ENCODE peak calls at places on chromosomes 4 and X, in six cellular contexts. R is suprapubic skin; O is naive thymus-derived CD4-positive, alpha-beta T cell; E is PC-9; Q is kidney; V is AG09309. H is an unnamed sample.

GRCh38 chrX:6909396-6909795 is 238.1 kb upstream of the STS start:
- DNase-seq in R (no peak), O (no peak), E (no peak), Q (no peak), V (no peak), H (no peak)

GRCh38 chr4:69888336-69888735 is 28.4 kb upstream of the SULT1E1 start:
- DNase-seq in R (no peak), O (no peak), E (no peak), Q (no peak), V (no peak), H (no peak)

GRCh38 chrX:85992811-85993229 is 54.5 kb downstream of the CHM start:
- DNase-seq in R (no peak), O (no peak), E (peak), Q (no peak), V (no peak), H (no peak)

GRCh38 chr4:140789752-140790151 is 33.6 kb upstream of the TBC1D9 start:
- DNase-seq in R (no peak), O (no peak), E (no peak), Q (no peak), V (no peak), H (no peak)

GRCh38 chr4:5037553-5038551 is 13.4 kb upstream of the STK32B start:
- DNase-seq in R (no peak), O (no peak), E (peak), Q (no peak), V (peak), H (peak)

GRCh38 chr4:7067523-7068278 is at the start of gene GRPEL1:
- DNase-seq in R (peak), O (peak), E (peak), Q (peak), V (peak), H (peak)

GRCh38 chr4:55125087-55125721 is at the start of gene KDR:
- DNase-seq in R (peak), O (no peak), E (no peak), Q (peak), V (no peak), H (no peak)

GRCh38 chrX:77299549-77299948 is 147.6 kb upstream of the FGF16 start:
- DNase-seq in R (no peak), O (no peak), E (no peak), Q (no peak), V (no peak), H (no peak)

GRCh38 chr4:142095886-142096605 is 459.7 kb downstream of the IL15 start:
- DNase-seq in R (no peak), O (no peak), E (peak), Q (no peak), V (peak), H (no peak)

GRCh38 chr4:173450281-173450680 is 51.4 kb upstream of the SCRG1 start:
- DNase-seq in R (no peak), O (no peak), E (no peak), Q (no peak), V (no peak), H (no peak)

GRCh38 chr4:186149872-186150271 is 41.5 kb upstream of the CYP4V2 start:
- DNase-seq in R (peak), O (no peak), E (no peak), Q (peak), V (no peak), H (peak)

GRCh38 chr4:2793578-2793919 is 664 bp downstream of the SH3BP2 start:
- DNase-seq in R (peak), O (no peak), E (no peak), Q (peak), V (no peak), H (no peak)

GRCh38 chr4:140238353-140239041 is 84.5 kb upstream of the MAML3 start:
- DNase-seq in R (peak), O (no peak), E (no peak), Q (peak), V (no peak), H (peak)

GRCh38 chr4:8290701-8290970 is 21.1 kb downstream of the HTRA3 start:
- DNase-seq in R (peak), O (no peak), E (no peak), Q (peak), V (no peak), H (peak)

GRCh38 chr4:7876096-7876993 is 63.3 kb downstream of the AFAP1 start:
- DNase-seq in R (no peak), O (peak), E (no peak), Q (no peak), V (no peak), H (no peak)

GRCh38 chr4:102500371-102501175 is 586 bp upstream of the NFKB1 start:
- DNase-seq in R (peak), O (peak), E (no peak), Q (peak), V (no peak), H (peak)

GRCh38 chr4:4397441-4397819 is 10.5 kb downstream of the NSG1 start:
- DNase-seq in R (no peak), O (no peak), E (no peak), Q (no peak), V (no peak), H (no peak)

GRCh38 chr4:83297548-83298260 is 13.1 kb upstream of the COQ2 start:
- DNase-seq in R (no peak), O (no peak), E (no peak), Q (no peak), V (no peak), H (no peak)

GRCh38 chr4:143357161-143357845 is 20.6 kb downstream of the GAB1 start:
- DNase-seq in R (no peak), O (no peak), E (peak), Q (no peak), V (no peak), H (no peak)

GRCh38 chrX:143635915-143636314 is at the start of gene SLITRK4:
- DNase-seq in R (no peak), O (no peak), E (no peak), Q (no peak), V (no peak), H (no peak)

GRCh38 chrX:77427586-77427985 is 19.6 kb upstream of the FGF16 start:
- DNase-seq in R (no peak), O (no peak), E (no peak), Q (no peak), V (no peak), H (no peak)

GRCh38 chr4:63080929-63081328 is 1328.3 kb downstream of the TECRL start:
- DNase-seq in R (no peak), O (no peak), E (no peak), Q (no peak), V (no peak), H (no peak)

GRCh38 chr4:1414831-1415680 is 8.8 kb upstream of the NKX1-1 start:
- DNase-seq in R (peak), O (no peak), E (no peak), Q (peak), V (no peak), H (peak)

GRCh38 chr4:179095585-179096228 is 1653.5 kb upstream of the AGA start:
- DNase-seq in R (no peak), O (no peak), E (no peak), Q (no peak), V (no peak), H (no peak)

GRCh38 chr4:149574973-149575372 is 240.7 kb downstream of the IQCM start:
- DNase-seq in R (no peak), O (no peak), E (no peak), Q (no peak), V (no peak), H (no peak)

GRCh38 chr4:161577604-161578301 is 586.0 kb downstream of the FSTL5 start:
- DNase-seq in R (no peak), O (no peak), E (no peak), Q (no peak), V (peak), H (no peak)

GRCh38 chrX:119523664-119524184 is 41.5 kb downstream of the STEEP1 start:
- DNase-seq in R (no peak), O (no peak), E (no peak), Q (no peak), V (no peak), H (no peak)

GRCh38 chr4:41207330-41207831 is 7.0 kb downstream of the APBB2 start:
- DNase-seq in R (no peak), O (no peak), E (no peak), Q (no peak), V (no peak), H (no peak)

GRCh38 chr4:173878701-173879100 is 348.7 kb upstream of the HAND2 start:
- DNase-seq in R (no peak), O (no peak), E (no peak), Q (no peak), V (no peak), H (no peak)

GRCh38 chr4:183200453-183200852 is 101.4 kb downstream of the WWC2 start:
- DNase-seq in R (no peak), O (no peak), E (peak), Q (peak), V (peak), H (no peak)

GRCh38 chr4:848307-848691 is 22.4 kb upstream of the CPLX1 start:
- DNase-seq in R (no peak), O (no peak), E (no peak), Q (peak), V (no peak), H (no peak)

GRCh38 chr4:176671532-176671931 is 121.2 kb downstream of the VEGFC start:
- DNase-seq in R (no peak), O (no peak), E (no peak), Q (no peak), V (no peak), H (no peak)

GRCh38 chr4:112153222-112153791 is 8.1 kb downstream of the FAM241A start:
- DNase-seq in R (no peak), O (no peak), E (no peak), Q (no peak), V (no peak), H (no peak)

GRCh38 chr4:172147702-172148101 is 334.5 kb downstream of the GALNTL6 start:
- DNase-seq in R (no peak), O (no peak), E (no peak), Q (no peak), V (no peak), H (no peak)

GRCh38 chr4:54015421-54016065 is 48.9 kb downstream of the CHIC2 start:
- DNase-seq in R (no peak), O (no peak), E (no peak), Q (no peak), V (no peak), H (no peak)

GRCh38 chrX:134821901-134822300 is 163.6 kb upstream of the PLAC1 start:
- DNase-seq in R (no peak), O (no peak), E (no peak), Q (no peak), V (no peak), H (no peak)

GRCh38 chrX:54194982-54195588 is 12.0 kb upstream of the FAM120C start:
- DNase-seq in R (no peak), O (no peak), E (no peak), Q (no peak), V (no peak), H (no peak)

DNA sequence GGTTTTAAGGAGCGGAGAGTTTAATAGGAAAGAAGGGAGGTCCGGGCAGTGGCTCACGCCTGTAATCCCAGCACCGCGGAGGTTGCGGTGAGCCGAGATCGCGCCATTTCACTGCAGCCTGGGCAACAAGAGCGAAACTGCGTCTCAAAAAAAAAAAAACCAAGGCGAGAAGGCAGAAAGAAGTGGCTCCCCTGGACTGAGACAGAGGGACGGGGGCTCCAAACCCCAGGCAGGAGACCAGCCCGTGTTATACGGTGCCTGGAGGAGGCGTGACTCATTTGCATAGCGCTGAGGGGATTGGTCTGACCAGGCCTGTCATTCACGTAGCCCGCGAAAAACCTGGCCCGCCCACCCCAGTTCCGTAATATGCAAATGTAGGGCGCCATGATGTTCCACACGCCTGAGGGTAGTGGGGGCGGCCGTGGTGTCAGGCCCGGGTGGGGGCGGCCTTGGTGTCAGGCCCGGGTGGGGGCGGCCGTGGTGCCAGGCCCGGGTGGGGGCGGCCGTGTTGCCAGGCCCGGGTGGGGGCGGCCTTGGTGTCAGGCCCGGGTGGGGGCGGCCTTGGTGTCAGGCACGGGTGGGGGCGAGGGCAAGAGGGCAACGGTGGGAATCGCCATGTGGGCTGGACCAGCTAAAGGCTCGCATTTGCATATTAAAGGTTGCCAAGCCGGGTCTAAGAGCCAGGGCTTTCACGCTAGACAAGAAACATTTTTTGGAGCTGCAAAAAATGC is 2.1 kb downstream of the PLCXD1 start:
- DNase-seq in R (peak), O (peak), E (peak), Q (peak), V (peak), H (peak)
- H3K4me3 ChIP-seq in R (peak), O (peak), E (peak), Q (peak), V (peak), H (peak)

GRCh38 chrX:47958943-47959342 is 44.8 kb downstream of the ZNF182 start:
- DNase-seq in R (no peak), O (peak), E (no peak), Q (no peak), V (no peak), H (no peak)

GRCh38 chrX:47956016-47956415 is 47.8 kb downstream of the ZNF182 start:
- DNase-seq in R (no peak), O (no peak), E (no peak), Q (no peak), V (no peak), H (no peak)

GRCh38 chrX:47960400-47960799 is 43.4 kb downstream of the ZNF182 start:
- DNase-seq in R (no peak), O (no peak), E (no peak), Q (no peak), V (no peak), H (no peak)
- H3K4me3 ChIP-seq in R (no peak), O (no peak), E (no peak), Q (no peak), V (no peak), H (no peak)

DNA sequence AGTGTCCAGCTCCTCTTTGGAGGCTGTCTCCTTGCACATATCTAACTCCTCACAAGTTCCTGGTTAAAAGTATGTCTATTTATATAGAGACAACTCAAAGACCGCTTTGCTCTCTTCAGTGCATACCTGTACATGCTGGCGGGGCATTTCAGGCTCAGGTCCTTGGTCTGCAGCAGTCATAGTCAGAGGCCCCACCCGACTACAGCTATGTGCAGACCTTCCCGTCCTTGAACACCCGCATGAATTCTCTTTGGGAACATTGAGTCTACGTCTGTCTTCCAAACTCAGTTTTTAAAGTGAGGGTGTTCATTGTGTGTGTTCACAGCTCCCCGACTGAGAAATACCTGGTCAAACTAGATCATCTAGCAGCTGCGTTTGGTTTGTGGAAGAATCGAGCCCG is 4.2 kb downstream of the BCOR start:
- DNase-seq in R (no peak), O (no peak), E (no peak), Q (no peak), V (no peak), H (no peak)
- H3K4me3 ChIP-seq in R (peak), O (peak), E (peak), Q (peak), V (no peak), H (peak)

GRCh38 chrX:139831689-139832456 is 101.0 kb downstream of the ATP11C start:
- DNase-seq in R (no peak), O (no peak), E (no peak), Q (no peak), V (no peak), H (no peak)
- H3K4me3 ChIP-seq in R (no peak), O (no peak), E (no peak), Q (no peak), V (no peak), H (no peak)

GRCh38 chrX:153792368-153792767 is 1.8 kb downstream of the IDH3G start:
- DNase-seq in R (no peak), O (no peak), E (no peak), Q (no peak), V (no peak), H (no peak)
- H3K4me3 ChIP-seq in R (no peak), O (no peak), E (no peak), Q (no peak), V (no peak), H (no peak)

DNA sequence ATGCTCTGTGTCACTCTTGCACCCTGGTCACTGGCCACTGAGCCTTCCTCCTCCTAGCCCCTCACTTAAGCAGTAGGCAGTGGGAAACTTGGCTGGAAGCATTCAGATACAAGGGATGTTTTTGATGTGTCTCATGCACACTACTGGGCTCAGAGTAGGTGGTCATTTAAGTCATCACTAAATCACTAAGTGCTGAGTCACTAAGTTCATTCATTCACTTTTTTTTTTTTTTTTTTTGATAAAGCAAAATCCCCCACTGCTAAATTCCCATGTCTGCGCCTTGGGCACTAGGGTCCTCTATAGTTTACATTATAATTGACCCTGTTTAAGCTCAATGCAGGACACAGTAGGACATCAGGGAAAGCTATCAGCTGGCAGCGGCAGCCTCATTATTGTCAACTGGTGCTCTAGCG is 182.4 kb upstream of the MBNL3 start:
- DNase-seq in R (no peak), O (no peak), E (no peak), Q (no peak), V (no peak), H (no peak)
- H3K4me3 ChIP-seq in R (no peak), O (no peak), E (no peak), Q (no peak), V (no peak), H (no peak)

DNA sequence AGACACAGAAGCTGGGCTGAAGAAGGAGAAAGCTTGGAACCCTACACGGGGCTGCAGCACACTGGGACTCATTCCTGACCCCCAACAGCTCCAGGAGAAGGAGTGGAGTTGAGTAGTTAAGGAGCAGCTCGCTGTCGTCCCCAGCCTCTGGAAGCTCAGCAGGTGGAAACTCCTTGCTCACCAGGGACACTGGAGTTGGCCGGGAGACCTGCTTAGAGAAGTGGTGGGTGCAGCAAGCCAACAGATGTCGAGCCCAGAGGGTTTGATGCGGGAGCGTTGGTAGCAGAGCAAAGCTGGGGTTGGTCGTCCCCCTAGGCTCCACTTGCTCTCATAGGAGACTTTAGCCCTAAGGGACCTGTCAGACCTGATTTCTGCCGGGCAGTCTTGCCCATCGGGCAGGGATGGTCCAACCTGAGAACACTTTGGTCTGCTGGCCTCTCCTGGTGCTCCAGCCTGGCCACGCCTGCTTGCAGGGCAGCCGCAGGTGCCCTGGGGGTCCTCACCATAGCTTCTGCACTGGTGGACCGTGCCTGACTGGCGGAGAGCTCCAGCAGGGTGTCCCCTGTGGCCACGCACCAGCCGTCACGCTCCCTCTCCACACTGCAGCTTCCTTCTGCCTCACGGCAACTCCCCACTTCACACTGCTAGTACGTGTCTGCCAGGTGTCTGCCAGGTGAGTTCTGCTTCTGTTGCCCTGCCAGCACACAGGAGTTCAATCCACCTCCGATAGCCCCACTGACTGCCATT is 353.7 kb downstream of the GASK1B start:
- DNase-seq in R (no peak), O (no peak), E (no peak), Q (peak), V (no peak), H (no peak)
- H3K4me3 ChIP-seq in R (no peak), O (no peak), E (no peak), Q (no peak), V (no peak), H (no peak)